ENCODE peak calls at places on chromosome X, in eight cellular contexts. Y is GM12864, I is T-helper 1 cell, W is GF-D8, L is activated T-helper 1 cell treated with Interleukin-2 at 50 U/mL for 16 hours, U is iris pigment epithelial cell, Z is suprapubic skin, X is HFFc6. S is an unnamed sample.

GRCh38 chrX:132958086-132958703 is at the start of gene HS6ST2:
- DNase-seq in Y (no peak), W (no peak), Z (no peak), I (no peak), U (no peak), X (no peak), L (no peak), S (peak)

GRCh38 chrX:71216446-71216845 is 6.6 kb upstream of the GJB1 start:
- DNase-seq in Y (no peak), Z (no peak), I (no peak), U (no peak), X (no peak), L (no peak), W (no peak), S (no peak)

GRCh38 chrX:154486052-154486395 is 391 bp downstream of the UBL4A start:
- DNase-seq in W (no peak), Y (no peak), Z (no peak), U (no peak), I (peak), L (peak), X (no peak), S (no peak)

GRCh38 chrX:123835661-123836371 is 24.0 kb upstream of the XIAP start:
- DNase-seq in Z (no peak), L (no peak), I (no peak), U (peak), Y (no peak), X (peak), W (no peak), S (no peak)

GRCh38 chrX:83077606-83078005 is 430.5 kb upstream of the POU3F4 start:
- DNase-seq in U (no peak), W (no peak), L (no peak), Y (no peak), I (no peak), Z (no peak), X (no peak), S (no peak)

GRCh38 chrX:41457618-41458192 is 10.6 kb downstream of the NYX start:
- DNase-seq in Z (no peak), Y (no peak), W (no peak), X (no peak), I (no peak), U (no peak), L (no peak), S (no peak)

GRCh38 chrX:10119399-10119990 is 37.3 kb upstream of the CLCN4 start:
- DNase-seq in U (peak), W (no peak), L (peak), Z (no peak), X (peak), I (peak), Y (peak), S (peak)

GRCh38 chrX:48466696-48467095 is 3.4 kb downstream of the SLC38A5 start:
- DNase-seq in W (no peak), X (no peak), I (no peak), Y (no peak), U (no peak), Z (no peak), L (no peak), S (no peak)

GRCh38 chrX:120299928-120300327 is 11.3 kb downstream of the TMEM255A start:
- DNase-seq in I (no peak), Y (no peak), Z (no peak), W (no peak), X (no peak), U (no peak), L (no peak), S (no peak)

GRCh38 chrX:14073561-14073960 is 43.9 kb upstream of the GEMIN8 start:
- DNase-seq in W (no peak), I (no peak), Z (no peak), U (peak), X (no peak), L (no peak), Y (no peak), S (no peak)

GRCh38 chrX:43559643-43560042 is 96.5 kb upstream of the MAOA start:
- DNase-seq in I (no peak), Z (no peak), W (no peak), L (no peak), X (no peak), U (peak), Y (no peak), S (peak)

GRCh38 chrX:74535633-74536141 is 78.7 kb downstream of the RLIM start:
- DNase-seq in U (peak), L (peak), Y (no peak), W (no peak), Z (peak), I (no peak), X (peak), S (no peak)

GRCh38 chrX:106263817-106264216 is 95.7 kb downstream of the PWWP3B start:
- DNase-seq in U (peak), Y (no peak), Z (no peak), W (no peak), X (no peak), L (no peak), I (no peak), S (no peak)